ENCODE peak calls at places on chromosome 6, in six cellular contexts. M is stimulated activated CD4-positive, alpha-beta T cell treated with anti-CD3 and anti-CD28 coated beads, Interleukin-4, amount 100 ng/mL, for 48 hours; F is activated T-helper 9 cell treated with anti-CD3 and anti-CD28 coated beads, Interleukin-2, amount 50 U/mL, for 16 hours; J is NCI-H2171; X is suprapubic skin; I is SK-MEL-5. B is an unnamed sample.

GRCh38 chr6:116008470-116009229 is 52.0 kb downstream of the FRK start:
- DNase-seq in M (no peak), F (no peak), X (no peak), J (no peak), I (peak; percentile 63), B (no peak)

GRCh38 chr6:21133902-21134301 is 459.6 kb upstream of the SOX4 start:
- DNase-seq in I (no peak), J (no peak), F (no peak), M (no peak), X (no peak), B (no peak)

GRCh38 chr6:137811912-137812553 is 55.0 kb upstream of the TNFAIP3 start:
- DNase-seq in M (no peak), F (no peak), J (no peak), I (no peak), X (no peak), B (no peak)

GRCh38 chr6:168214586-168215104 is 104.9 kb downstream of the DACT2 start:
- DNase-seq in M (no peak), X (no peak), F (no peak), I (no peak), J (no peak), B (no peak)

GRCh38 chr6:34235605-34236422 is 859 bp upstream of the HMGA1 start:
- DNase-seq in F (peak; percentile 55), J (no peak), X (no peak), M (peak; percentile 50), I (no peak), B (peak; percentile 75)

GRCh38 chr6:137873273-137873762 is 6.3 kb downstream of the TNFAIP3 start:
- DNase-seq in M (peak; percentile 61), I (peak; percentile 86), F (peak; percentile 76), J (no peak), X (peak; percentile 89), B (no peak)

GRCh38 chr6:104239971-104240370 is 619.7 kb downstream of the HACE1 start:
- DNase-seq in M (no peak), X (no peak), F (no peak), J (no peak), I (no peak), B (no peak)

GRCh38 chr6:13355043-13355945 is 27.0 kb upstream of the TBC1D7 start:
- DNase-seq in I (no peak), M (no peak), J (no peak), X (no peak), F (no peak), B (peak; percentile 66)

GRCh38 chr6:90286884-90287488 is 9.7 kb downstream of the BACH2 start:
- DNase-seq in I (peak; percentile 75), M (peak; percentile 67), F (peak; percentile 31), X (no peak), J (no peak), B (peak; percentile 63)

GRCh38 chr6:62805431-62805830 is 405.8 kb upstream of the FKBP1C start:
- DNase-seq in X (no peak), J (no peak), M (no peak), I (no peak), F (no peak), B (no peak)

GRCh38 chr6:69069881-69070280 is 434.8 kb downstream of the ADGRB3 start:
- DNase-seq in X (no peak), M (no peak), J (no peak), F (no peak), I (no peak), B (no peak)

GRCh38 chr6:6390849-6391602 is 70.6 kb upstream of the F13A1 start:
- DNase-seq in J (no peak), I (no peak), M (no peak), F (no peak), X (no peak), B (no peak)

GRCh38 chr6:109963598-109964170 is 14.4 kb upstream of the GPR6 start:
- DNase-seq in X (no peak), J (no peak), I (no peak), M (no peak), F (no peak), B (no peak)

GRCh38 chr6:2021713-2022125 is 223.7 kb downstream of the GMDS start:
- DNase-seq in F (no peak), I (no peak), X (peak; percentile 80), J (peak; percentile 73), M (no peak), B (peak; percentile 92)

GRCh38 chr6:47165918-47166317 is 123.8 kb upstream of the ADGRF1 start:
- DNase-seq in X (no peak), J (no peak), F (no peak), M (no peak), I (no peak), B (no peak)

GRCh38 chr6:107817784-107818183 is 6.3 kb downstream of the SCML4 start:
- DNase-seq in F (no peak), X (no peak), M (no peak), I (no peak), J (no peak), B (no peak)

GRCh38 chr6:51349866-51350265 is 531.2 kb downstream of the TFAP2B start:
- DNase-seq in X (no peak), J (no peak), I (peak; percentile 97), F (no peak), M (no peak), B (no peak)

GRCh38 chr6:7587631-7588100 is 2.3 kb upstream of the SNRNP48 start:
- DNase-seq in F (no peak), J (no peak), M (no peak), I (no peak), X (no peak), B (peak; percentile 16)

GRCh38 chr6:126955621-126956020 is 162.8 kb upstream of the RSPO3 start:
- DNase-seq in M (no peak), I (no peak), J (no peak), X (no peak), F (no peak), B (peak; percentile 7)

GRCh38 chr6:25229671-25230321 is 49.4 kb upstream of the CARMIL1 start:
- DNase-seq in M (no peak), F (no peak), J (no peak), X (no peak), I (no peak), B (no peak)

GRCh38 chr6:35782424-35782823 is 1.6 kb downstream of the CLPSL1 start:
- DNase-seq in M (no peak), F (no peak), I (no peak), J (no peak), X (no peak), B (no peak)

GRCh38 chr6:137882225-137882961 is 15.3 kb downstream of the TNFAIP3 start:
- DNase-seq in M (no peak), X (no peak), J (no peak), I (no peak), F (no peak), B (no peak)

GRCh38 chr6:52640170-52640569 is 30.7 kb upstream of the TMEM14A start:
- DNase-seq in M (no peak), I (peak; percentile 91), X (no peak), F (no peak), J (no peak), B (peak; percentile 34)

GRCh38 chr6:34066772-34067770 is 78.8 kb downstream of the GRM4 start:
- DNase-seq in J (no peak), I (no peak), F (no peak), M (no peak), X (no peak), B (no peak)

GRCh38 chr6:56714273-56714672 is 71.6 kb upstream of the DST start:
- DNase-seq in J (no peak), I (peak; percentile 11), M (no peak), F (no peak), X (no peak), B (peak; percentile 35)

GRCh38 chr6:29479560-29479959 is 8.2 kb downstream of the MAS1L start:
- DNase-seq in X (no peak), I (no peak), F (no peak), M (no peak), J (no peak), B (no peak)

GRCh38 chr6:136920216-136920857 is 1.8 kb upstream of the SLC35D3 start:
- DNase-seq in J (no peak), I (no peak), M (no peak), X (no peak), F (no peak), B (no peak)

GRCh38 chr6:157981395-157982296 is at the start of gene SYNJ2:
- DNase-seq in X (peak; percentile 89), I (peak; percentile 53), M (peak; percentile 69), J (peak; percentile 40), F (peak; percentile 73), B (peak; percentile 74)

GRCh38 chr6:38423746-38424145 is 216.0 kb downstream of the BTBD9 start:
- DNase-seq in I (no peak), J (no peak), X (no peak), F (no peak), M (no peak), B (no peak)

GRCh38 chr6:83463886-83464285 is 33.0 kb upstream of the ME1 start:
- DNase-seq in I (no peak), J (no peak), M (no peak), F (no peak), X (no peak), B (no peak)